ENCODE peak calls at places on chromosomes 4 and X, in six cellular contexts. S, L, C, X, T and N are unnamed samples. For H3K4me1, the result is how much of the 10 kb centered on the place peaks cover.

GRCh38 chr4:21976166-21976565 is 27.6 kb upstream of the KCNIP4 start:
- DNase-seq in L (no peak), T (no peak), C (no peak), X (no peak), S (no peak), N (no peak)

GRCh38 chr4:76535603-76536380 is 100.8 kb downstream of the SHROOM3 start:
- DNase-seq in C (no peak), L (no peak), S (no peak), T (no peak), X (peak), N (no peak)

GRCh38 chr4:63430105-63430504 is 979.1 kb downstream of the TECRL start:
- DNase-seq in X (no peak), C (no peak), L (no peak), T (no peak), S (no peak), N (no peak)

GRCh38 chrX:12076046-12076445 is 62.2 kb upstream of the FRMPD4 start:
- DNase-seq in X (peak), C (peak), L (no peak), S (no peak), T (no peak), N (no peak)

GRCh38 chrX:121755541-121755940 is 708.1 kb downstream of the GLUD2 start:
- DNase-seq in X (no peak), S (no peak), T (no peak), L (no peak), C (no peak), N (no peak)

GRCh38 chr4:70564033-70564432 is 28.0 kb upstream of the AMBN start:
- DNase-seq in T (no peak), L (no peak), X (no peak), S (no peak), C (no peak), N (no peak)

GRCh38 chr4:185713272-185713671 is 98.7 kb downstream of the SORBS2 start:
- DNase-seq in C (no peak), L (no peak), S (no peak), X (no peak), T (no peak), N (no peak)

GRCh38 chrX:8147216-8147615 is 23.9 kb downstream of the VCX2 start:
- DNase-seq in T (no peak), X (no peak), S (no peak), C (no peak), L (no peak), N (no peak)

GRCh38 chr4:100008048-100008447 is 58.0 kb upstream of the H2AZ1 start:
- DNase-seq in C (no peak), T (no peak), L (no peak), S (no peak), X (peak), N (no peak)

GRCh38 chr4:111755571-111755970 is 389.7 kb upstream of the FAM241A start:
- DNase-seq in L (no peak), C (no peak), S (no peak), X (no peak), T (no peak), N (no peak)

GRCh38 chr4:71188197-71188625 is 150.6 kb upstream of the SLC4A4 start:
- DNase-seq in X (peak), L (no peak), S (no peak), C (peak), T (no peak), N (no peak)

GRCh38 chrX:109632906-109633504 is 8.0 kb upstream of the KCNE5 start:
- DNase-seq in T (no peak), S (no peak), C (peak), L (no peak), X (peak), N (no peak)

GRCh38 chr4:113263274-113263673 is 213.8 kb downstream of the ANK2 start:
- DNase-seq in L (no peak), T (no peak), X (no peak), S (no peak), C (no peak), N (no peak)

GRCh38 chr4:113243312-113243711 is 193.9 kb downstream of the ANK2 start:
- DNase-seq in C (no peak), X (no peak), T (no peak), S (no peak), L (no peak), N (no peak)

GRCh38 chrX:76987381-76987780 is 459.8 kb upstream of the FGF16 start:
- DNase-seq in T (no peak), S (no peak), L (no peak), C (peak), X (no peak), N (no peak)

GRCh38 chr4:56244681-56245080 is 142.6 kb downstream of the AASDH start:
- DNase-seq in L (no peak), C (no peak), X (no peak), S (no peak), T (no peak), N (no peak)

GRCh38 chr4:151184523-151185458 is 85.4 kb downstream of the RPS3A start:
- DNase-seq in L (no peak), T (no peak), X (peak), S (no peak), C (no peak), N (no peak)

GRCh38 chr4:14096406-14096965 is 469.0 kb upstream of the BOD1L1 start:
- DNase-seq in T (no peak), S (no peak), X (peak), L (no peak), C (no peak), N (no peak)

GRCh38 chr4:27276322-27277073 is 415.9 kb downstream of the STIM2 start:
- DNase-seq in X (no peak), L (no peak), C (no peak), S (no peak), T (no peak), N (no peak)

GRCh38 chr4:2257361-2258001 is 4.4 kb downstream of the MXD4 start:
- DNase-seq in L (peak), X (no peak), C (no peak), S (peak), T (peak), N (peak)

GRCh38 chrX:145716226-145716625 is 101.4 kb upstream of the SLITRK2 start:
- DNase-seq in L (no peak), X (no peak), T (no peak), S (no peak), C (no peak), N (no peak)

GRCh38 chrX:87900320-87900908 is 382.8 kb downstream of the KLHL4 start:
- DNase-seq in S (no peak), X (no peak), L (no peak), C (peak), T (no peak), N (no peak)

GRCh38 chrX:116230136-116230886 is 59.8 kb downstream of the AGTR2 start:
- DNase-seq in T (no peak), X (no peak), S (no peak), L (no peak), C (no peak), N (no peak)

GRCh38 chr4:128668566-128668965 is 140.9 kb upstream of the JADE1 start:
- DNase-seq in L (no peak), C (no peak), S (no peak), X (no peak), T (no peak), N (no peak)

GRCh38 chr4:115274545-115274944 is 161.1 kb upstream of the NDST4 start:
- DNase-seq in L (no peak), S (no peak), X (no peak), C (no peak), T (no peak), N (no peak)

GRCh38 chr4:15930314-15930713 is 8.2 kb downstream of the FGFBP1 start:
- DNase-seq in T (no peak), C (no peak), X (no peak), L (no peak), S (no peak), N (no peak)

GRCh38 chr4:13701937-13702446 is 74.5 kb upstream of the BOD1L1 start:
- DNase-seq in T (no peak), L (no peak), S (no peak), X (peak), C (no peak), N (no peak)

GRCh38 chr4:6360385-6360784 is 90.7 kb downstream of the WFS1 start:
- DNase-seq in T (no peak), L (peak), S (peak), X (peak), C (peak), N (no peak)

GRCh38 chr4:129355529-129355928 is 259.6 kb downstream of the C4orf33 start:
- DNase-seq in S (no peak), T (no peak), C (no peak), X (peak), L (no peak), N (no peak)

GRCh38 chrX:69068295-69069085 is 96.8 kb downstream of the PJA1 start:
- DNase-seq in C (no peak), X (no peak), S (no peak), L (no peak), T (no peak), N (no peak)

GRCh38 chr4:1789552-1789951 is 3.5 kb upstream of the FGFR3 start:
- DNase-seq in X (no peak), C (no peak), L (no peak), S (no peak), T (no peak), N (no peak)

GRCh38 chr4:55312491-55313101 is 33.4 kb upstream of the SRD5A3 start:
- DNase-seq in S (peak), L (no peak), T (peak), C (peak), X (peak), N (peak)

GRCh38 chr4:182307746-182308145 is 64.5 kb downstream of the TENM3 start:
- DNase-seq in S (no peak), X (peak), C (no peak), L (no peak), T (no peak), N (no peak)

GRCh38 chrX:126141014-126141413 is 25.1 kb downstream of the DCAF12L2 start:
- DNase-seq in T (no peak), S (no peak), X (no peak), C (peak), L (no peak), N (no peak)

GRCh38 chrX:95885074-95885473 is 799.6 kb upstream of the DIAPH2 start:
- DNase-seq in S (peak), X (no peak), T (no peak), L (no peak), C (no peak), N (no peak)

GRCh38 chrX:46777971-46778810 is 19.3 kb upstream of the SLC9A7 start:
- DNase-seq in T (no peak), S (no peak), L (no peak), C (no peak), X (peak), N (no peak)

GRCh38 chrX:48631376-48632090 is 34.2 kb downstream of the WDR13 start:
- DNase-seq in L (peak), T (peak), S (peak), C (peak), X (peak), N (peak)
- H3K4me3 ChIP-seq in L (no peak), T (peak), S (no peak), C (no peak), X (no peak), N (no peak)

GRCh38 chrX:1502853-1503252 is 34.1 kb downstream of the P2RY8 start:
- DNase-seq in S (no peak), C (no peak), T (no peak), X (no peak), L (no peak), N (no peak)
- H3K27ac ChIP-seq in S (no peak), C (no peak), T (peak), X (no peak), L (no peak), N (no peak)

DNA sequence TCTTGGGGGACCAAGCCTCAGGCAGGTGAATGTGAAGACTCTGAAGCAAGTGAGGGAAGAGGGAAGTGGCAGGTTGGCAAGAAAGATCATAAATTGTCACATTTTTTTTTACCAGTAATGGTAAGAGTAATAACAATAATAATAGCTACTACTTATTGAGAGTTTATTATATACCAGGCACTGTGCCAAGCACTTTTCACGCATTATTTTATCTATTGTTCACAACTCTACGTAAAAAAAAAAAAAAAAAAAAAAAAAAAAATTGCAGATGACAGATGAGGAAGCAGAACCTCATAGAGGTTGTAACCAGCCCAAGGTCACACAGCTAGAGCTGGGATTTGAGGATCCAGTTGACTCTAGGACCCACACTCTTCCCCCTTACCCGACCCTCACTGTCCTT is 40.9 kb downstream of the TSC22D3 start:
- DNase-seq in X (no peak), C (no peak), L (no peak), S (no peak), T (no peak), N (no peak)
- H3K4me1 ChIP-seq in X (under half), C (under half), L (half or more), S (under half), T (under half), N (half or more)

DNA sequence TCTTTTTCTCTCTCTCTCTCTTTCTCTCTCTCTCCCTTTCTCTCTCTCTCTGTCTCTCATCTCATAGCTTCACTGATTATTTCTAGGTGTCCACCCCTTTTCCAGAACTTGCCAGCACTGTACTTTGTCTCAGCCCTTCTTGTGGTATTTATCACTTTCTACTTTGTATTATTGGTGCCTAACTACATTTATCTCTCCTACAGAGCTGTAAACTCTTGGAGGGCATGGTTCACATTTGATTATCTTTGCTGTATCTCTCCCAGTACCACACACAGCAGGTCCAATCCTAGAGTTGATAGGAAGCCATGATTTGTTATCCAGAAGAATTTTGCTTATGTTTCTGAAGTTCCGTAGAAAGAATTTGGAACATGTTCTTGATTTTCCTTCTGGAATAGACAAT is 5.2 kb upstream of the PRKG2 start:
- DNase-seq in X (no peak), T (no peak), S (no peak), L (no peak), C (no peak), N (no peak)
- H3K4me3 ChIP-seq in X (no peak), T (no peak), S (no peak), L (no peak), C (no peak), N (no peak)

GRCh38 chr4:109432676-109433075 is 939 bp upstream of the SEC24B start:
- DNase-seq in X (peak), T (no peak), L (no peak), C (no peak), S (no peak), N (no peak)
- H3K27ac ChIP-seq in X (peak), T (peak), L (peak), C (peak), S (peak), N (peak)

GRCh38 chrX:100647739-100648138 is 3.7 kb downstream of the SRPX2 start:
- DNase-seq in C (no peak), L (no peak), T (no peak), S (no peak), X (peak), N (no peak)

GRCh38 chrX:100647095-100647494 is 3.1 kb downstream of the SRPX2 start:
- DNase-seq in S (no peak), X (peak), T (no peak), L (peak), C (no peak), N (no peak)

GRCh38 chrX:100650841-100651240 is 6.8 kb downstream of the SRPX2 start:
- DNase-seq in C (no peak), L (no peak), T (no peak), X (no peak), S (no peak), N (no peak)

GRCh38 chrX:100649550-100650356 is 5.8 kb downstream of the SRPX2 start:
- DNase-seq in C (no peak), X (peak), L (peak), T (no peak), S (peak), N (peak)

DNA sequence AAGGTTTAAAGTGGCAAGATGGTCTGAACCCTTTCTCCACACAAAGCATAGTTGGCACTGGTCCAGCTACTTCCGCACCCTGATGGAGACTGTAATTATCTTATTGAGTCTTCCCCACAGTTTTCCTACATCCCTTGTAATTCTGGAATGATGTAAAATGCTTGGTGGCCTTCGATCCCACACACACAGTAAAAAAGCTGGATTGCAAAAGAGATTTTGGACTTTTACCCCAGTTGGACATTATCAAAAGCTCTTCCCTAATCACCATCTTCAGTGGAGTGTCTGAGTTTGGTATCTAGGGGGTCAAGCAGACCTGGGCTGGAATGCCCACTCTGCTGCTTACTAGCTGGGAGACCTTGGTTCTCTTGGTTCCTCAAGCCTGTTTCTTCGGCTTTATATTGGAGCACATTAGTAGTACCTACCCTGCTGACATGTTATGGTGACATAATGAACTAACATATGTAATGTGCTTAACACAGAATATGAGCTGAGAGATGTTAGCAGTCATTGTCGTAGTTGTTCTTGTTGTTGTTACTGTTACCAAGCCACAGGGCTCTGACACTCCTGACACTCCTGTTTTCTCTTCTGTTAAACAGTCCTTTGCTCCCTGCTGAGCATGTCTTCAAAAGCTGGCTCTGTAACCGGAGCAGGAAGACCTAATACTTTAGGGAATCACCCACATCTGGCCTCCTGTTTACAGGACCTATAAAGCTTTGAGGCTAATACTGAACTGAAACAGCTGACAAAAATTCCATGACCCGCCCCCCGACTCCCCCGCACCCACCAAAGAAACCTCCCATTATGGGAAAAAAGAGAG is 4.8 kb downstream of the SRPX2 start:
- DNase-seq in X (peak), T (no peak), L (peak), S (no peak), C (peak), N (peak)
- H3K4me1 ChIP-seq in X (under half), T (under half), L (under half), S (under half), C (under half), N (under half)

DNA sequence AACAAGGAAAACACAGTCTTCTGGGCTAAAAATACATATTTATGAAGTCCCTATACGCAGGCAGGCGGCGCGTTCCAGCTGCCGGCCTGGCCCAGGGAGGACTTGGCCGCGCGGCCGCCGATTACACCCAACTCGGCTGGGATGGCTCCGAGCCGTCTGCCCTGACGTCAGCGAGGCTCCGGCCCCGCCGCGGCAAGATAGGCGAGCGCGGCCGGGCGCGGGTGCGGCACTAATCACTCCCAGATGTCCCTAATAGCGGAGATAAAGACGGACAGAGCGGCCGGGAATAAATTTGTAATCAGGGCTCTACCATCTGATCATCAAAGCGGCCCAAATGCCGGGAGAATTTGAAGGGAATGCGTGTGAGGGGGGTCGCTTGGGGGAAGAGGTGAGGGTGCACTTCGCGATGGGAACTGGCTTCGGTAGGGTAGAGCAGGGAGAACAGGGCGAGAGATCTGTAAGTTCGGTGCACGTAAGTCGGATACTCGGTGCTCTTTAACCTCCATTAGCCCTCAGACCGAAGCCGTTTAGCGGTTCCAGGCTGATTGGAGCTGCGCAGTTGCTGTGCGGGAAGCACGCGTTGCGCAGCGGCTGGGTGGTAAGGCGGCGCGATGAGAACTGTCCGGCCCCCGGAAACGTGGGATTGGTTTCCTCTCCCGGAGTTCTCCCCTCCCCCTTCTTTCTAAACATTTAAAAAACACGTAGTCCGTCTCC is 7.7 kb downstream of the HAND2 start:
- DNase-seq in X (peak), C (peak), S (peak), L (peak), T (no peak), N (peak)
- H3K4me3 ChIP-seq in X (peak), C (peak), S (peak), L (peak), T (no peak), N (peak)

DNA sequence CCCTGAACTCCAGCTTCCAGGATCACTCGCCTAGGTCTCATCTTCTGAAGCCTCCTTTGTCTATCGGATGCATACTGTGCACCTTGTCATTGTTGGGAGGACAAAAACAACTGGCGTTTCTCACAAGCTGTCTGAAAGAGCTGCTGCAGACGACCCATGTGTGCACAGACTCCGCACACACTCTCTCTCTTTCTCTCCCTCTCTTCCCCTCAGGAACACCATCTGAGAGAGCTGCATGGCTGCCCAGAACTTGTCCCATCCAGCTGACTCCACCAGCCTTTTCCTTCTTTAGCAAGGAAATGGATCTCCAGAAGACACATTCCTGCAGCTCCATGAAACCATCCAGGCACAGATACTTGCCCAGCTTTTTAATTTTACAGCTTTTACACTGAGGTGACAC is 82.9 kb downstream of the MAML3 start:
- DNase-seq in T (no peak), S (no peak), X (no peak), L (no peak), C (no peak), N (no peak)
- H3K27ac ChIP-seq in T (no peak), S (no peak), X (peak), L (no peak), C (no peak), N (no peak)

DNA sequence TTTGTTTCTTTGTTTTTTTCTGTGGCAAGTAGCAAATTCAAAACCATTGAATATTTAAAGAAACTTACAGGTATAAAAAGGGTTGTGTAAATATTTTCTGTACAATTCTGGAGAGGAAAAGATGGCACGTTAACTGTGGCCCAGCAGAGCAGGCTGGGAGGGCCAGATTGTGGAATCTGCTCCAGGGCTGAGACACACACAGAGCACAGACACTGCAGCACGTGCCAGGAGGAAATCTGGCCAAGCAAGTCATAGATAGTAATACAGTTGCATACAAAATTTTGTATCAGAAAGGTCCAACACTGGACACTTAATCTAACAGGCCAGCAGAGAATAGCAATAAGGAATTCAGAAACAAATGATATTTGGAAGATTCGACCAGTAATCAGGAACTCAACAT is 763.7 kb downstream of the PDHA2 start:
- DNase-seq in C (no peak), S (no peak), X (no peak), T (no peak), L (no peak), N (no peak)
- H3K4me1 ChIP-seq in C (under half), S (under half), X (under half), T (under half), L (under half), N (under half)